ENCODE peak calls at places on chromosome 18, in seven cellular contexts. W is A549, O is suprapubic skin, I is uterus, J is heart left ventricle, H is stomach, E is ovary. Z is an unnamed sample.

GRCh38 chr18:26526128-26526965 is 22.0 kb downstream of the KCTD1 start:
- DNase-seq in I (no peak), W (no peak), J (no peak), H (no peak), O (no peak), E (no peak), Z (no peak)

GRCh38 chr18:79737426-79737825 is 57.8 kb downstream of the CTDP1 start:
- DNase-seq in I (no peak), O (no peak), J (no peak), E (peak; percentile 8), H (no peak), W (no peak), Z (no peak)

GRCh38 chr18:7645756-7646155 is 78.6 kb downstream of the PTPRM start:
- DNase-seq in I (no peak), E (no peak), H (peak; percentile 31), W (peak; percentile 22), J (no peak), O (no peak), Z (no peak)

GRCh38 chr18:6653880-6654279 is 75.6 kb upstream of the ARHGAP28 start:
- DNase-seq in I (no peak), E (peak; percentile 17), W (no peak), J (no peak), O (no peak), H (no peak), Z (no peak)

GRCh38 chr18:45684341-45685115 is 39.5 kb upstream of the SLC14A1 start:
- DNase-seq in H (no peak), J (no peak), O (no peak), W (no peak), E (no peak), I (no peak), Z (no peak)

GRCh38 chr18:13914756-13915155 is 580 bp downstream of the MC2R start:
- DNase-seq in O (no peak), J (no peak), E (no peak), I (no peak), W (no peak), H (no peak), Z (no peak)

GRCh38 chr18:46555724-46556123 is 101.3 kb downstream of the LOXHD1 start:
- DNase-seq in O (no peak), E (no peak), H (no peak), I (no peak), J (no peak), W (peak; percentile 49), Z (no peak)

GRCh38 chr18:50011813-50012445 is 183.0 kb downstream of the MYO5B start:
- DNase-seq in I (no peak), E (no peak), W (no peak), J (no peak), H (no peak), O (no peak), Z (no peak)

GRCh38 chr18:7812431-7813063 is 245.4 kb downstream of the PTPRM start:
- DNase-seq in I (no peak), J (no peak), H (no peak), O (no peak), E (no peak), W (peak; percentile 53), Z (no peak)

GRCh38 chr18:13181765-13182164 is 36.8 kb upstream of the LDLRAD4 start:
- DNase-seq in I (no peak), E (no peak), O (no peak), H (no peak), J (no peak), W (no peak), Z (no peak)

GRCh38 chr18:46624127-46624526 is 32.9 kb downstream of the LOXHD1 start:
- DNase-seq in I (no peak), W (no peak), H (no peak), O (no peak), E (no peak), J (no peak), Z (no peak)

GRCh38 chr18:52570975-52571374 is 231.0 kb downstream of the DCC start:
- DNase-seq in I (no peak), H (no peak), E (no peak), J (no peak), W (no peak), O (no peak), Z (no peak)

GRCh38 chr18:331231-331771 is 63.5 kb upstream of the THOC1 start:
- DNase-seq in I (peak; percentile 52), H (no peak), E (no peak), O (no peak), J (no peak), W (no peak), Z (no peak)

GRCh38 chr18:54608008-54608642 is 17.1 kb downstream of the DYNAP start:
- DNase-seq in H (no peak), E (no peak), J (no peak), O (no peak), I (no peak), W (no peak), Z (no peak)

GRCh38 chr18:46725310-46725709 is 31.5 kb downstream of the ST8SIA5 start:
- DNase-seq in I (no peak), W (no peak), O (peak; percentile 12), H (no peak), J (no peak), E (no peak), Z (no peak)

GRCh38 chr18:63951302-63951705 is 2.2 kb downstream of the HMSD start:
- DNase-seq in O (no peak), J (no peak), H (no peak), I (no peak), E (no peak), W (no peak), Z (no peak)

GRCh38 chr18:24214144-24214543 is 75.3 kb downstream of the CABYR start:
- DNase-seq in H (no peak), I (no peak), W (no peak), E (no peak), J (no peak), O (no peak), Z (no peak)

GRCh38 chr18:6855767-6856166 is 126.3 kb downstream of the ARHGAP28 start:
- DNase-seq in H (no peak), O (no peak), W (no peak), J (no peak), E (no peak), I (no peak), Z (no peak)

GRCh38 chr18:47215554-47216138 is 35.8 kb downstream of the SKOR2 start:
- DNase-seq in J (no peak), W (peak; percentile 64), O (no peak), E (no peak), I (no peak), H (no peak), Z (no peak)

GRCh38 chr18:68972176-68972575 is 174.3 kb downstream of the CCDC102B start:
- DNase-seq in O (no peak), W (no peak), H (no peak), J (no peak), E (no peak), I (no peak), Z (no peak)

GRCh38 chr18:63820694-63821093 is 45.5 kb downstream of the SERPINB7 start:
- DNase-seq in I (no peak), H (no peak), O (no peak), E (no peak), W (no peak), J (no peak), Z (no peak)

GRCh38 chr18:22417496-22418188 is at the start of gene CTAGE1:
- DNase-seq in H (no peak), E (no peak), W (no peak), I (no peak), J (no peak), O (no peak), Z (no peak)
- TF ChIP-seq POLR2A in H (no peak), E (no peak), W (no peak), I (no peak), J (no peak), O (no peak), Z (no peak)

DNA sequence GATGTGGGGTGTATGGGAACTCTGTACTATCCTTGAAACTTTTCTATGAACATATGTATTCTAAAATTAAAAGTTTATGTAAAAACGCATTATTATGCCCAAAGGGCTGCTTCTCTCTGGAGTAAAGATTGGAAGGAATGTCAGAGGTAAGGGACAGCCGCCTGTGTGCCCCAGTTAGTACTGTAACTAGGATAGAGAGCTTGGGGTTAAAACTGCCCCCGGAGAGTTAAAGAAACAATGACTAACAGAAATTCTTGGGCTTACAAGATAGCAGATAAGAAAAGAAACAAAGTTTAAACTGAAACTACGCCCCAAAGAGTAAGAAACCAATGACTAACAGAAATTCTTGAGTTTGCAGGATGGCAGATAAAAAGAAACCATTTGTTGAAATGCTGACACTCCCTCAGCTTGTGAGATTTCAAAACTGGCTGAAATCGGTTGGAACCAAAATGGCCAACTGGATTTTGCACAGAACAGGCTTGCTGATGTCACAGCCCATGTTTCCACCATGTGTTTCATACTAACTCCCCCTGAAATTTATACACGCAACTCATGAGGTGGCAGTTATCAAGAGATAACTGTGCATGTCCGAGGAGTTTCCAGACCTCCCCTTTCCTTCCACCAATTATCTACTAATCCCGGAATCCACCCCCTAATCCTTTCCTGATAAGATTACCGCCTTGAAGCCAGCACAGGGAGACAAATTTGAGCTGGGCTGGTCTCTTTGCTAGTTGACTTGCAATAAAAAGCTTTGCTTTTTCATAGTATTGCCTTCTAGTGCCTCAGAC is 8.7 kb upstream of the TXNDC2 start:
- DNase-seq in H (no peak), I (peak; percentile 66), W (peak; percentile 92), O (no peak), J (peak; percentile 33), E (peak; percentile 84), Z (no peak)
- TF ChIP-seq POLR2A in H (no peak), I (no peak), W (no peak), O (no peak), J (no peak), E (no peak), Z (no peak)

GRCh38 chr18:22188551-22189267 is 19.3 kb downstream of the GATA6 start:
- DNase-seq in O (no peak), W (no peak), I (no peak), J (no peak), H (no peak), E (peak; percentile 65), Z (peak; percentile 46)
- TF ChIP-seq POLR2A in O (no peak), W (no peak), I (no peak), J (no peak), H (no peak), E (no peak), Z (no peak)

GRCh38 chr18:21389903-21390302 is 147.9 kb downstream of the GREB1L start:
- DNase-seq in E (no peak), O (no peak), J (no peak), W (no peak), H (no peak), I (no peak), Z (no peak)

GRCh38 chr18:21391074-21391673 is 149.1 kb downstream of the GREB1L start:
- DNase-seq in E (no peak), W (peak; percentile 44), J (no peak), O (no peak), I (no peak), H (no peak), Z (no peak)

GRCh38 chr18:21393986-21394385 is 152.0 kb downstream of the GREB1L start:
- DNase-seq in J (peak; percentile 45), O (no peak), H (no peak), E (no peak), W (no peak), I (no peak), Z (no peak)

GRCh38 chr18:21386523-21387240 is 144.7 kb downstream of the GREB1L start:
- DNase-seq in O (no peak), E (no peak), I (no peak), W (no peak), J (no peak), H (no peak), Z (no peak)

DNA sequence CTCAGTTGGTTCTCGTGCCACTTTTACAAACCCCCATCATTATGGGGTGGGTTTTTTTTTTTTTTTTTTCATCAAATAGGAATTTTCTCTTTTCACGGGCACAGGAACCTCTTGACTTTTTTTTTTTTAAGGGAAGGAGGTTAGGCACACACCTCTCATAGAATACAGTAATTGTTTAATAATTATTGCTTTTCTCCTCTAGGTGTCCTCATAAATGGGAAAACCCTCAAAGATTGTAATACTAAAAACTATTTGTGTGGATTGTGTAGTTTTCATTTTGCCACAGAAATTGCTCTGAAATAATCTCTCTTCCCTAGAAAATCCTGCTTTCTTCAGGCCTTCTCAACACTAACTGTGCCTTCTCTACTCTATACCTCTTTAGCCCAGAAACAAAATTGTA is 147.3 kb downstream of the GREB1L start:
- DNase-seq in W (no peak), E (no peak), H (no peak), J (no peak), O (no peak), I (no peak), Z (no peak)
- TF ChIP-seq POLR2A in W (no peak), E (no peak), H (no peak), J (no peak), O (no peak), I (no peak), Z (no peak)

Z was measured in Peyer's patch.